ENCODE peak calls at places on chromosomes 13 and 19, in five cellular contexts. H is uterus, L is aorta, O is neural progenitor cell, S is adrenal gland. U is an unnamed sample.

GRCh38 chr13:43879323-43880181 is at the start of the genes CCDC122 and LACC1:
- DNase-seq in H (peak; percentile 78), L (peak; percentile 94), O (peak; percentile 90), S (peak; percentile 83), U (peak; percentile 43)

GRCh38 chr13:44795176-44795575 is 194.1 kb downstream of the NUFIP1 start:
- DNase-seq in H (no peak), L (no peak), O (no peak), S (no peak), U (no peak)

GRCh38 chr13:35768126-35768525 is 291.6 kb upstream of the MAB21L1 start:
- DNase-seq in H (no peak), L (no peak), O (no peak), S (no peak), U (no peak)

GRCh38 chr19:31092189-31092753 is 257.0 kb downstream of the TSHZ3 start:
- DNase-seq in H (no peak), L (peak; percentile 59), O (no peak), S (no peak), U (no peak)

GRCh38 chr19:33649919-33650305 is 28.2 kb downstream of the CHST8 start:
- DNase-seq in H (no peak), L (no peak), O (no peak), S (no peak), U (no peak)

GRCh38 chr13:35159041-35159440 is 217.0 kb downstream of the NBEA start:
- DNase-seq in H (no peak), L (no peak), O (no peak), S (no peak), U (no peak)

GRCh38 chr13:98129059-98129741 is 13.7 kb upstream of the FARP1 start:
- DNase-seq in H (no peak), L (no peak), O (no peak), S (no peak), U (no peak)

GRCh38 chr13:44906758-44907157 is 82.5 kb downstream of the NUFIP1 start:
- DNase-seq in H (peak; percentile 62), L (peak; percentile 57), O (no peak), S (no peak), U (no peak)

GRCh38 chr19:1259873-1260748 is 9.0 kb upstream of the CIRBP start:
- DNase-seq in H (no peak), L (no peak), O (peak; percentile 37), S (no peak), U (no peak)

GRCh38 chr13:62126400-62126799 is 710.8 kb upstream of the PCDH20 start:
- DNase-seq in H (no peak), L (no peak), O (no peak), S (no peak), U (no peak)

GRCh38 chr13:67740871-67741475 is 510.8 kb upstream of the PCDH9 start:
- DNase-seq in H (no peak), L (no peak), O (no peak), S (no peak), U (no peak)

GRCh38 chr19:55581145-55581827 is 638 bp upstream of the ZNF579 start:
- DNase-seq in H (no peak), L (no peak), O (peak; percentile 49), S (no peak), U (no peak)

GRCh38 chr13:78137404-78138142 is 218.9 kb upstream of the EDNRB start:
- DNase-seq in H (no peak), L (no peak), O (peak; percentile 84), S (peak; percentile 16), U (peak; percentile 9)

GRCh38 chr13:107585466-107585865 is 629.9 kb downstream of the LIG4 start:
- DNase-seq in H (no peak), L (no peak), O (no peak), S (no peak), U (no peak)

GRCh38 chr13:27621366-27622101 is at the start of gene POLR1D:
- DNase-seq in H (peak; percentile 74), L (peak; percentile 85), O (peak; percentile 90), S (peak; percentile 89), U (peak; percentile 93)

GRCh38 chr13:46569471-46569870 is 16.5 kb downstream of the LRCH1 start:
- DNase-seq in H (no peak), L (no peak), O (no peak), S (no peak), U (peak; percentile 77)

GRCh38 chr13:102680842-102681725 is 13.8 kb downstream of the METTL21C start:
- DNase-seq in H (no peak), L (no peak), O (no peak), S (no peak), U (no peak)

GRCh38 chr13:50230365-50230978 is 215.2 kb downstream of the KCNRG start:
- DNase-seq in H (no peak), L (no peak), O (no peak), S (no peak), U (no peak)

GRCh38 chr19:35063940-35064818 is 22.7 kb downstream of the HPN start:
- DNase-seq in H (no peak), L (no peak), O (no peak), S (no peak), U (no peak)

GRCh38 chr19:41123716-41124244 is 9.5 kb downstream of the CYP2F1 start:
- DNase-seq in H (no peak), L (no peak), O (no peak), S (no peak), U (no peak)

GRCh38 chr19:41131186-41131585 is 17.0 kb downstream of the CYP2F1 start:
- DNase-seq in H (no peak), L (no peak), O (peak; percentile 72), S (no peak), U (peak; percentile 89)

GRCh38 chr19:41133260-41133659 is 19.0 kb downstream of the CYP2F1 start:
- DNase-seq in H (no peak), L (no peak), O (no peak), S (no peak), U (no peak)

GRCh38 chr19:41134616-41135015 is 20.4 kb downstream of the CYP2F1 start:
- DNase-seq in H (no peak), L (no peak), O (no peak), S (no peak), U (no peak)

DNA sequence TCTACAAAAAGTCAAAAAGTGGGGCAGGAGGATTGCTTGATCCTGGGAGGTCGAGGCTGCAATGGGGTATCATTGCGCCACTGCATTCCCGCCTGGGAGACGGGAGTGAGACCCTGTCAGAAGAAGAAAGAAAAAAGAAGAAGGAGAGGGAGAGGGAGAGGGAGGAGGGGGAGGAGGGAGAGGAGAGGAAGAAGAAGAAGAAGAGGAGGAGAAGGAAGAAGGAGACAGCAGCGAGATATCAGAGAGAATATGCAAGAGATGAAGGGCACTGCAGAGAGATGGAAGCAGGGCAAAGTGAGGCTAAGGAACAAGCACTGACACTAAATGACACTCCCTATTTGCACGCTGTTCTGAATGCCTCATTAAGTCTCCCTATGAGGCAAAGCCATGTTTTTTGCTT is 14.5 kb downstream of the CYP2F1 start:
- DNase-seq in H (no peak), L (no peak), O (no peak), S (no peak), U (no peak)
- H3K27ac ChIP-seq in H (no peak overlapping the region), L (no peak overlapping the region), O (no peak overlapping the region), S (no peak overlapping the region), U (no peak overlapping the region)

GRCh38 chr19:8180018-8180417 is 29.2 kb upstream of the CERS4 start:
- DNase-seq in H (no peak), L (no peak), O (no peak), S (no peak), U (no peak)
- H3K27me3 ChIP-seq in H (no peaks in the 10 kb centered on the region), L (no peaks in the 10 kb centered on the region), O (no peaks in the 10 kb centered on the region), S (no peaks in the 10 kb centered on the region), U (no peaks in the 10 kb centered on the region)

GRCh38 chr19:45793178-45793564 is 526 bp upstream of the DMWD start:
- DNase-seq in H (no peak), L (no peak), O (no peak), S (no peak), U (no peak)
- H3K27ac ChIP-seq in H (no peak overlapping the region), L (no peak overlapping the region), O (no peak overlapping the region), S (no peak overlapping the region), U (peak overlapping the region; percentile 23)

DNA sequence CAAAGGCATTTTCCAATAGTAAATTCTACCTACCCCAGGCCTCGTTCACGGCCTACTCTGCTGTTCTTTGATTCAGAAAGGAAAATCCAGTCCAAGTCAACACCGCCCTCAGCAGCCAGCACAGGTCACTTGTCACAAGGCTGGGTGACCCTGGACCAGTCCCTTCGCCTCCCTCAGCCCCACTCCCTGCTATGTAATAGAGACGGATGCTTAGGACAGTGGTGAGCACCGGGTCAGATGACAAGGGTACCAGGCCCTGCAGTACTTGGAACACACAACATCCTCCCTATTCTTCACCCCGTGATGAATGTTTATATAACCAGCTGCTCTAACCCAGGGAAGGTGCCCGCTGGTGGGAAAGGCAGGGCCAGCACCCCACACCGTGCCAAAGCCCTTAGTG is 14.3 kb downstream of the LATS2 start:
- DNase-seq in H (no peak), L (no peak), O (no peak), S (no peak), U (no peak)
- H3K27me3 ChIP-seq in H (no peaks in the 10 kb centered on the region), L (no peaks in the 10 kb centered on the region), O (no peaks in the 10 kb centered on the region), S (no peaks in the 10 kb centered on the region), U (no peaks in the 10 kb centered on the region)

DNA sequence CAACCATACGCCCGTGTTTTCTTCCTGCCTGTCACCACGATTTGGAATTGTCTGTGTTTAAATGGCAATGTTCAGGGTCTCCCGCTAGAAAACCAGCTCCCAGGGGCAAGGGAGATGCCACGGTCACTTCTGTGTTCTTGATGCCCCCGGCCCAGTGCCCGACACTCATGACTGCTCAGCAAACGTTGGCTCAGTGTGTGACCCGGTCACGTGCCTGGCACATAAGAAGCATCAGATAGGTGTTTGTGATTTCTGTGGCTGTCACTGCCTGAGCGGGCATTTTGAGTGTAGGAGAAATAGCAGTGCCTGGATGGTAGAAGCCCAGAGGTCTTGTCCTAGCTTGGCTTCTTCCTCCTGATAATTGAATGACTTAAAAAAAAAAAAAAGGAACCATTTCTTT is 15.5 kb downstream of the HDGFL2 start:
- DNase-seq in H (no peak), L (no peak), O (no peak), S (no peak), U (no peak)
- H3K27ac ChIP-seq in H (no peak overlapping the region), L (no peak overlapping the region), O (no peak overlapping the region), S (no peak overlapping the region), U (no peak overlapping the region)

U was measured in WERI-Rb-1.